ENCODE peak calls at places on chromosomes 12 and 14, in nine cellular contexts. E is endodermal cell; L is GM10248; Z is GDM1; O is fibroblast of the conjunctiva; W is HuH-7; X is neural crest cell; P is cerebellum; K is stimulated activated CD8-positive, alpha-beta memory T cell treated with anti-CD3 and anti-CD28 coated beads, Interleukin-4, amount 100 ng/mL, for 1 hour. Q is an unnamed sample.

GRCh38 chr12:76259071-76259470 is 89.1 kb downstream of the BBS10 start:
- DNase-seq in E (peak), L (no peak), Z (no peak), O (no peak), W (no peak), X (no peak), P (no peak), K (no peak), Q (no peak)

GRCh38 chr14:36747411-36748184 is 85.9 kb downstream of the PAX9 start:
- DNase-seq in E (peak), L (no peak), Z (no peak), O (no peak), W (peak), X (no peak), P (no peak), K (no peak), Q (no peak)

GRCh38 chr12:91565246-91565645 is 382.6 kb upstream of the DCN start:
- DNase-seq in E (no peak), L (no peak), Z (no peak), O (no peak), W (no peak), X (no peak), P (no peak), K (no peak), Q (no peak)

GRCh38 chr14:80926706-80927384 is 14.7 kb downstream of the CEP128 start:
- DNase-seq in E (no peak), L (no peak), Z (no peak), O (no peak), W (no peak), X (no peak), P (no peak), K (no peak), Q (no peak)

GRCh38 chr12:47903927-47904646 is 707 bp downstream of the VDR start:
- DNase-seq in E (peak), L (peak), Z (peak), O (peak), W (no peak), X (no peak), P (no peak), K (peak), Q (peak)

GRCh38 chr14:76307786-76308780 is 67.9 kb upstream of the ESRRB start:
- DNase-seq in E (peak), L (no peak), Z (no peak), O (no peak), W (no peak), X (no peak), P (no peak), K (no peak), Q (no peak)

GRCh38 chr12:17511369-17511768 is 578.6 kb downstream of the RERGL start:
- DNase-seq in E (no peak), L (no peak), Z (no peak), O (no peak), W (no peak), X (no peak), P (no peak), K (no peak), Q (no peak)

GRCh38 chr12:85156569-85156968 is 120.4 kb downstream of the LRRIQ1 start:
- DNase-seq in E (no peak), L (no peak), Z (no peak), O (peak), W (no peak), X (no peak), P (no peak), K (no peak), Q (no peak)

GRCh38 chr12:57176846-57177245 is 29.4 kb upstream of the LRP1-AS start:
- DNase-seq in E (no peak), L (no peak), Z (no peak), O (no peak), W (no peak), X (no peak), P (no peak), K (no peak), Q (no peak)

GRCh38 chr14:71891970-71892369 is 40.3 kb upstream of the RGS6 start:
- DNase-seq in E (no peak), L (no peak), Z (no peak), O (no peak), W (no peak), X (no peak), P (no peak), K (no peak), Q (no peak)

GRCh38 chr14:67653651-67654280 is 20.7 kb downstream of the VTI1B start:
- DNase-seq in E (no peak), L (no peak), Z (no peak), O (peak), W (no peak), X (no peak), P (no peak), K (no peak), Q (no peak)

GRCh38 chr12:93484315-93484981 is 17.1 kb downstream of the MRPL42 start:
- DNase-seq in E (no peak), L (no peak), Z (no peak), O (no peak), W (no peak), X (no peak), P (no peak), K (no peak), Q (no peak)

GRCh38 chr14:65054471-65055085 is 47.7 kb downstream of the MAX start:
- DNase-seq in E (no peak), L (no peak), Z (peak), O (no peak), W (no peak), X (no peak), P (no peak), K (no peak), Q (no peak)

GRCh38 chr12:4214912-4215861 is 58.4 kb upstream of the CCND2 start:
- DNase-seq in E (no peak), L (peak), Z (peak), O (no peak), W (no peak), X (no peak), P (no peak), K (no peak), Q (no peak)

GRCh38 chr12:123141615-123142517 is 9.0 kb downstream of the PITPNM2 start:
- DNase-seq in E (peak), L (no peak), Z (no peak), O (no peak), W (peak), X (no peak), P (no peak), K (no peak), Q (no peak)

GRCh38 chr14:102924632-102925588 is 2.4 kb downstream of the AMN start:
- DNase-seq in E (no peak), L (no peak), Z (no peak), O (no peak), W (no peak), X (no peak), P (no peak), K (no peak), Q (no peak)

GRCh38 chr12:56040963-56041578 is 647 bp upstream of the RPS26 start:
- DNase-seq in E (peak), L (no peak), Z (no peak), O (no peak), W (no peak), X (no peak), P (no peak), K (no peak), Q (no peak)

GRCh38 chr12:70106347-70106746 is 136.9 kb upstream of the CNOT2 start:
- DNase-seq in E (no peak), L (no peak), Z (no peak), O (no peak), W (peak), X (no peak), P (no peak), K (no peak), Q (no peak)

GRCh38 chr12:104669851-104670337 is 213.1 kb downstream of the CHST11 start:
- DNase-seq in E (peak), L (peak), Z (peak), O (no peak), W (no peak), X (no peak), P (no peak), K (no peak), Q (peak)

GRCh38 chr12:89349814-89350213 is 2.5 kb downstream of the DUSP6 start:
- DNase-seq in E (peak), L (no peak), Z (peak), O (peak), W (no peak), X (peak), P (no peak), K (no peak), Q (no peak)

GRCh38 chr14:76727403-76727802 is 33.9 kb upstream of the VASH1 start:
- DNase-seq in E (no peak), L (no peak), Z (no peak), O (no peak), W (no peak), X (no peak), P (no peak), K (no peak), Q (no peak)

GRCh38 chr12:31590730-31591307 is at the start of gene DENND5B:
- DNase-seq in E (peak), L (peak), Z (no peak), O (peak), W (peak), X (peak), P (peak), K (no peak), Q (no peak)

GRCh38 chr14:102210421-102211042 is 70.8 kb downstream of the WDR20 start:
- DNase-seq in E (peak), L (no peak), Z (no peak), O (no peak), W (no peak), X (no peak), P (no peak), K (no peak), Q (no peak)

GRCh38 chr14:36773558-36773957 is 111.9 kb downstream of the PAX9 start:
- DNase-seq in E (no peak), L (no peak), Z (no peak), O (no peak), W (no peak), X (no peak), P (no peak), K (no peak), Q (no peak)

GRCh38 chr14:106372870-106373657 is 846.7 kb downstream of the TMEM121 start:
- DNase-seq in E (peak), L (peak), Z (peak), O (no peak), W (peak), X (no peak), P (no peak), K (peak), Q (peak)

GRCh38 chr12:11958216-11959091 is 112.3 kb upstream of the BCL2L14 start:
- DNase-seq in E (peak), L (peak), Z (peak), O (peak), W (no peak), X (no peak), P (no peak), K (no peak), Q (peak)

GRCh38 chr14:102768223-102769048 is 8.8 kb upstream of the TRAF3 start:
- DNase-seq in E (no peak), L (peak), Z (peak), O (no peak), W (no peak), X (no peak), P (no peak), K (no peak), Q (no peak)

GRCh38 chr12:29176951-29177350 is 27.9 kb downstream of the FAR2 start:
- DNase-seq in E (no peak), L (no peak), Z (no peak), O (peak), W (no peak), X (no peak), P (no peak), K (no peak), Q (no peak)

GRCh38 chr12:31007153-31007495 is 66.5 kb upstream of the DDX11 start:
- DNase-seq in E (no peak), L (no peak), Z (no peak), O (no peak), W (no peak), X (no peak), P (no peak), K (no peak), Q (no peak)

GRCh38 chr14:96424104-96424989 is 32.4 kb downstream of the AK7 start:
- DNase-seq in E (no peak), L (peak), Z (peak), O (peak), W (peak), X (peak), P (peak), K (no peak), Q (peak)

GRCh38 chr14:66360526-66360925 is 125.6 kb upstream of the CCDC196 start:
- DNase-seq in E (no peak), L (no peak), Z (no peak), O (no peak), W (no peak), X (no peak), P (no peak), K (no peak), Q (no peak)

GRCh38 chr14:61196792-61197191 is 84.3 kb downstream of the TMEM30B start:
- DNase-seq in E (no peak), L (no peak), Z (no peak), O (no peak), W (peak), X (no peak), P (no peak), K (no peak), Q (no peak)

GRCh38 chr14:73789996-73790581 is 61.5 kb upstream of the PTGR2 start:
- DNase-seq in E (no peak), L (no peak), Z (no peak), O (peak), W (no peak), X (no peak), P (no peak), K (no peak), Q (no peak)

GRCh38 chr12:52531563-52532300 is 11.5 kb upstream of the KRT5 start:
- DNase-seq in E (no peak), L (no peak), Z (no peak), O (no peak), W (no peak), X (no peak), P (no peak), K (no peak), Q (no peak)